ENCODE peak calls at places on chromosomes 13 and 19, in eight cellular contexts. U is mammary epithelial cell, I is tibial artery, S is A673, J is adrenal gland, Z is stomach, W is cardiac muscle cell, M is PC-3. F is an unnamed sample.

GRCh38 chr19:54164369-54165068 is 5.0 kb upstream of the LENG1 start:
- DNase-seq in M (peak; percentile 94), I (peak; percentile 55), U (no peak), Z (peak; percentile 88), J (peak; percentile 76), S (peak; percentile 26), W (peak; percentile 70), F (peak; percentile 42)

GRCh38 chr19:18264428-18264827 is 9.8 kb downstream of the IQCN start:
- DNase-seq in S (no peak), Z (no peak), J (peak; percentile 96), W (no peak), I (no peak), U (no peak), M (no peak), F (no peak)

GRCh38 chr13:41605319-41606285 is 148.3 kb downstream of the RGCC start:
- DNase-seq in J (no peak), W (no peak), M (no peak), Z (no peak), I (no peak), S (no peak), U (no peak), F (no peak)

GRCh38 chr13:79534596-79534995 is 53.6 kb downstream of the NDFIP2 start:
- DNase-seq in Z (no peak), W (no peak), I (no peak), M (no peak), U (no peak), S (no peak), J (no peak), F (no peak)

GRCh38 chr13:110311721-110312668 is 4.9 kb downstream of the COL4A2 start:
- DNase-seq in W (no peak), U (no peak), S (no peak), Z (no peak), J (no peak), I (no peak), M (no peak), F (no peak)

GRCh38 chr19:37975596-37976515 is 68.8 kb downstream of the SIPA1L3 start:
- DNase-seq in U (no peak), Z (no peak), I (no peak), S (no peak), M (no peak), W (no peak), J (no peak), F (no peak)

GRCh38 chr13:31046711-31047279 is 114.3 kb downstream of the TEX26 start:
- DNase-seq in U (no peak), J (no peak), Z (no peak), I (no peak), W (peak; percentile 57), S (peak; percentile 91), M (no peak), F (peak; percentile 90)

GRCh38 chr19:41352609-41353465 is 885 bp downstream of the TGFB1 start:
- DNase-seq in I (peak; percentile 64), W (peak; percentile 65), J (peak; percentile 64), S (peak; percentile 62), Z (peak; percentile 66), M (peak; percentile 49), U (peak; percentile 58), F (peak; percentile 72)

GRCh38 chr19:17405250-17406038 is at the start of gene BST2:
- DNase-seq in S (peak; percentile 50), U (no peak), Z (peak; percentile 64), M (no peak), J (peak; percentile 89), I (peak; percentile 60), W (peak; percentile 71), F (peak; percentile 24)

GRCh38 chr19:8569066-8569761 is 8.0 kb downstream of the MYO1F start:
- DNase-seq in U (peak; percentile 84), M (peak; percentile 96), J (no peak), S (no peak), Z (peak; percentile 44), W (no peak), I (peak; percentile 44), F (no peak)

GRCh38 chr13:32056316-32056715 is 24.7 kb downstream of the FRY start:
- DNase-seq in M (peak; percentile 33), W (no peak), U (no peak), Z (no peak), S (no peak), I (no peak), J (no peak), F (no peak)

GRCh38 chr13:26541678-26542553 is 15.6 kb upstream of the WASF3 start:
- DNase-seq in M (no peak), Z (no peak), J (no peak), S (no peak), U (no peak), I (no peak), W (no peak), F (no peak)

GRCh38 chr13:33730147-33730546 is 87.8 kb upstream of the RFC3 start:
- DNase-seq in S (no peak), J (no peak), W (no peak), U (no peak), I (peak; percentile 25), Z (no peak), M (no peak), F (no peak)
- H3K4me1 ChIP-seq in S (no peaks in the 10 kb centered on the region), J (peaks cover 8% of the 10 kb centered on the region), W (no peaks in the 10 kb centered on the region), U (peaks cover 11% of the 10 kb centered on the region), I (no peaks in the 10 kb centered on the region), Z (no peaks in the 10 kb centered on the region), M (peaks cover 5% of the 10 kb centered on the region), F (no peaks in the 10 kb centered on the region)

GRCh38 chr19:29201849-29202248 is 11.1 kb downstream of the UQCRFS1 start:
- DNase-seq in I (no peak), J (no peak), W (no peak), S (no peak), M (no peak), Z (no peak), U (no peak), F (no peak)
- H3K36me3 ChIP-seq in I (peaks cover 8% of the 10 kb centered on the region), J (peaks cover 10% of the 10 kb centered on the region), W (peaks cover 2% of the 10 kb centered on the region), S (peaks cover 15% of the 10 kb centered on the region), M (peaks cover 9% of the 10 kb centered on the region), Z (peaks cover 22% of the 10 kb centered on the region), U (peaks cover 9% of the 10 kb centered on the region), F (peaks cover 9% of the 10 kb centered on the region)

GRCh38 chr19:45164577-45165335 is 4.0 kb upstream of the NKPD1 start:
- DNase-seq in S (no peak), U (peak; percentile 90), J (no peak), M (no peak), Z (peak; percentile 82), I (no peak), W (peak; percentile 48), F (peak; percentile 59)

GRCh38 chr19:45162464-45163143 is 1.8 kb upstream of the NKPD1 start:
- DNase-seq in I (no peak), S (no peak), J (no peak), U (peak; percentile 68), M (no peak), Z (no peak), W (no peak), F (no peak)

GRCh38 chr19:45163156-45163555 is 2.4 kb upstream of the NKPD1 start:
- DNase-seq in S (no peak), Z (no peak), J (no peak), U (peak; percentile 35), W (no peak), M (no peak), I (no peak), F (no peak)

GRCh38 chr19:45161715-45162463 is 1.1 kb upstream of the NKPD1 start:
- DNase-seq in I (no peak), J (no peak), W (peak; percentile 80), Z (peak; percentile 56), U (no peak), M (peak; percentile 25), S (no peak), F (peak; percentile 74)

GRCh38 chr19:45163751-45164150 is 3.0 kb upstream of the NKPD1 start:
- DNase-seq in W (no peak), S (no peak), M (no peak), I (no peak), Z (no peak), J (no peak), U (no peak), F (no peak)
- H3K4me1 ChIP-seq in W (no peaks in the 10 kb centered on the region), S (no peaks in the 10 kb centered on the region), M (peaks cover 11% of the 10 kb centered on the region), I (no peaks in the 10 kb centered on the region), Z (peaks cover 30% of the 10 kb centered on the region), J (no peaks in the 10 kb centered on the region), U (peaks cover 55% of the 10 kb centered on the region), F (no peaks in the 10 kb centered on the region)

GRCh38 chr19:45049073-45049736 is 10.4 kb downstream of the CLASRP start:
- DNase-seq in U (peak; percentile 83), W (no peak), M (no peak), I (no peak), S (no peak), Z (peak; percentile 78), J (peak; percentile 66), F (no peak)
- H3K36me3 ChIP-seq in U (peaks cover 18% of the 10 kb centered on the region), W (peaks cover 19% of the 10 kb centered on the region), M (peaks cover 13% of the 10 kb centered on the region), I (peaks cover 54% of the 10 kb centered on the region), S (peaks cover 39% of the 10 kb centered on the region), Z (peaks cover 60% of the 10 kb centered on the region), J (peaks cover 41% of the 10 kb centered on the region), F (peaks cover 41% of the 10 kb centered on the region)